ENCODE peak calls at places on chromosomes 6 and 20, in nine cellular contexts. S, Q, L, V, X, Y, W, P and D are unnamed samples.

GRCh38 chr20:39242614-39243013 is 280.5 kb downstream of the DHX35 start:
- DNase-seq in X (no peak), L (no peak), P (no peak), V (no peak), Q (no peak), S (no peak), Y (no peak), W (no peak), D (no peak)

GRCh38 chr6:124795879-124796838 is 166.1 kb upstream of the RNF217 start:
- DNase-seq in Q (no peak), P (peak; percentile 73), X (no peak), W (no peak), L (peak; percentile 46), V (no peak), S (no peak), Y (no peak), D (no peak)

GRCh38 chr20:1569417-1569861 is 11.9 kb upstream of the SIRPD start:
- DNase-seq in X (no peak), L (no peak), P (no peak), Y (no peak), S (no peak), W (no peak), Q (no peak), V (no peak), D (peak; percentile 26)

GRCh38 chr6:39543117-39543516 is 182.1 kb downstream of the KIF6 start:
- DNase-seq in L (no peak), S (no peak), Y (no peak), V (peak; percentile 87), X (no peak), W (no peak), P (no peak), Q (no peak), D (no peak)

GRCh38 chr6:79949235-79949634 is 1.9 kb upstream of the ELOVL4 start:
- DNase-seq in P (peak; percentile 92), W (peak; percentile 90), V (no peak), Y (no peak), S (no peak), Q (no peak), L (peak; percentile 57), X (peak; percentile 50), D (peak; percentile 46)

GRCh38 chr6:46015119-46015968 is at the start of gene CLIC5:
- DNase-seq in S (peak; percentile 76), X (peak; percentile 36), Y (no peak), L (peak; percentile 21), V (no peak), P (peak; percentile 65), W (peak; percentile 38), Q (no peak), D (no peak)

GRCh38 chr6:18185624-18186023 is 30.4 kb downstream of the KDM1B start:
- DNase-seq in X (no peak), Q (no peak), V (no peak), L (no peak), S (no peak), P (no peak), W (no peak), Y (no peak), D (no peak)

GRCh38 chr6:54286141-54286540 is 22.1 kb upstream of the TINAG start:
- DNase-seq in X (no peak), P (no peak), Y (no peak), W (no peak), V (no peak), S (no peak), Q (no peak), L (no peak), D (no peak)

GRCh38 chr20:32761831-32762753 is at the start of gene DNMT3B:
- DNase-seq in P (peak; percentile 97), L (peak; percentile 84), V (peak; percentile 91), W (peak; percentile 84), S (peak; percentile 89), Y (peak; percentile 28), X (peak; percentile 70), Q (no peak), D (peak; percentile 81)

GRCh38 chr20:62885046-62885445 is 23.4 kb upstream of the TCFL5 start:
- DNase-seq in W (no peak), V (no peak), P (no peak), S (no peak), Y (no peak), Q (no peak), X (no peak), L (no peak), D (no peak)

GRCh38 chr6:160160450-160160849 is 38.8 kb downstream of the SLC22A1 start:
- DNase-seq in X (no peak), P (no peak), V (no peak), Q (no peak), W (no peak), Y (no peak), S (no peak), L (no peak), D (no peak)

GRCh38 chr20:44730441-44730840 is 15.2 kb upstream of the KCNK15 start:
- DNase-seq in Q (no peak), L (no peak), X (no peak), W (no peak), Y (no peak), P (no peak), V (no peak), S (no peak), D (no peak)

GRCh38 chr20:51607170-51607569 is 64.7 kb upstream of the NFATC2 start:
- DNase-seq in P (no peak), Y (no peak), S (no peak), L (no peak), W (no peak), Q (no peak), V (no peak), X (no peak), D (no peak)